ENCODE peak calls at places on chromosomes 2 and 18, in nine cellular contexts. One of them, this sample, is unnamed. For H3K27me3, the result is how much of the 10 kb centered on the place peaks cover.

GRCh38 chr2:12857891-12858290 is 141.2 kb downstream of the TRIB2 start:
- DNase-seq in right cardiac atrium: no peak
- DNase-seq in psoas muscle: no peak
- DNase-seq in prostate gland: no peak
- DNase-seq in upper lobe of right lung: no peak
- DNase-seq in tibial nerve: no peak
- DNase-seq in AG04450: no peak
- DNase-seq in uterus: no peak
- DNase-seq in body of pancreas: no peak
- DNase-seq in this sample: no peak

GRCh38 chr18:77650799-77651385 is 401.2 kb downstream of the GALR1 start:
- DNase-seq in body of pancreas: peak
- DNase-seq in uterus: peak
- DNase-seq in AG04450: no peak
- DNase-seq in right cardiac atrium: peak
- DNase-seq in psoas muscle: peak
- DNase-seq in tibial nerve: peak
- DNase-seq in prostate gland: peak
- DNase-seq in upper lobe of right lung: peak
- DNase-seq in this sample: peak

GRCh38 chr18:32383040-32383819 is 87.5 kb downstream of the GAREM1 start:
- DNase-seq in body of pancreas: peak
- DNase-seq in tibial nerve: no peak
- DNase-seq in prostate gland: peak
- DNase-seq in psoas muscle: no peak
- DNase-seq in right cardiac atrium: no peak
- DNase-seq in AG04450: peak
- DNase-seq in upper lobe of right lung: no peak
- DNase-seq in uterus: no peak
- DNase-seq in this sample: no peak

GRCh38 chr2:233692648-233693047 is at the start of gene UGT1A6:
- DNase-seq in uterus: no peak
- DNase-seq in tibial nerve: no peak
- DNase-seq in AG04450: no peak
- DNase-seq in right cardiac atrium: no peak
- DNase-seq in body of pancreas: no peak
- DNase-seq in psoas muscle: no peak
- DNase-seq in upper lobe of right lung: no peak
- DNase-seq in prostate gland: no peak
- DNase-seq in this sample: no peak

GRCh38 chr18:73684651-73685050 is 463.0 kb downstream of the FBXO15 start:
- DNase-seq in uterus: no peak
- DNase-seq in right cardiac atrium: no peak
- DNase-seq in AG04450: no peak
- DNase-seq in psoas muscle: no peak
- DNase-seq in upper lobe of right lung: no peak
- DNase-seq in body of pancreas: no peak
- DNase-seq in tibial nerve: no peak
- DNase-seq in prostate gland: no peak
- DNase-seq in this sample: no peak

GRCh38 chr2:138012082-138012481 is 47.8 kb downstream of the HNMT start:
- DNase-seq in uterus: no peak
- DNase-seq in right cardiac atrium: no peak
- DNase-seq in body of pancreas: no peak
- DNase-seq in tibial nerve: no peak
- DNase-seq in psoas muscle: no peak
- DNase-seq in AG04450: no peak
- DNase-seq in upper lobe of right lung: no peak
- DNase-seq in prostate gland: no peak
- DNase-seq in this sample: no peak

GRCh38 chr2:88159955-88160415 is 10.2 kb upstream of the THNSL2 start:
- DNase-seq in upper lobe of right lung: no peak
- DNase-seq in AG04450: peak
- DNase-seq in psoas muscle: no peak
- DNase-seq in tibial nerve: no peak
- DNase-seq in body of pancreas: peak
- DNase-seq in uterus: peak
- DNase-seq in prostate gland: peak
- DNase-seq in right cardiac atrium: no peak
- DNase-seq in this sample: no peak

GRCh38 chr2:214019229-214019972 is 391.5 kb upstream of the VWC2L start:
- DNase-seq in upper lobe of right lung: no peak
- DNase-seq in right cardiac atrium: peak
- DNase-seq in uterus: no peak
- DNase-seq in tibial nerve: no peak
- DNase-seq in psoas muscle: peak
- DNase-seq in body of pancreas: no peak
- DNase-seq in AG04450: peak
- DNase-seq in prostate gland: no peak
- DNase-seq in this sample: peak

GRCh38 chr2:164456599-164456998 is 164.7 kb downstream of the GRB14 start:
- DNase-seq in upper lobe of right lung: no peak
- DNase-seq in tibial nerve: no peak
- DNase-seq in AG04450: no peak
- DNase-seq in body of pancreas: peak
- DNase-seq in prostate gland: no peak
- DNase-seq in uterus: no peak
- DNase-seq in psoas muscle: no peak
- DNase-seq in right cardiac atrium: no peak
- DNase-seq in this sample: no peak

GRCh38 chr2:234981197-234982095 is 29.6 kb downstream of the SH3BP4 start:
- DNase-seq in tibial nerve: peak
- DNase-seq in body of pancreas: peak
- DNase-seq in prostate gland: no peak
- DNase-seq in right cardiac atrium: peak
- DNase-seq in upper lobe of right lung: no peak
- DNase-seq in psoas muscle: peak
- DNase-seq in uterus: peak
- DNase-seq in AG04450: peak
- DNase-seq in this sample: peak

GRCh38 chr2:128366746-128367511 is 48.3 kb upstream of the HS6ST1 start:
- DNase-seq in AG04450: no peak
- DNase-seq in uterus: no peak
- DNase-seq in prostate gland: no peak
- DNase-seq in upper lobe of right lung: peak
- DNase-seq in right cardiac atrium: no peak
- DNase-seq in tibial nerve: no peak
- DNase-seq in psoas muscle: no peak
- DNase-seq in body of pancreas: peak
- DNase-seq in this sample: no peak

GRCh38 chr2:19785867-19786266 is 115.9 kb downstream of the TTC32 start:
- DNase-seq in uterus: no peak
- DNase-seq in tibial nerve: no peak
- DNase-seq in prostate gland: no peak
- DNase-seq in upper lobe of right lung: no peak
- DNase-seq in body of pancreas: no peak
- DNase-seq in psoas muscle: no peak
- DNase-seq in right cardiac atrium: no peak
- DNase-seq in AG04450: no peak
- DNase-seq in this sample: no peak

GRCh38 chr2:74560591-74560990 is 6.1 kb downstream of the DOK1 start:
- DNase-seq in right cardiac atrium: no peak
- DNase-seq in AG04450: no peak
- DNase-seq in psoas muscle: no peak
- DNase-seq in tibial nerve: no peak
- DNase-seq in upper lobe of right lung: no peak
- DNase-seq in uterus: no peak
- DNase-seq in prostate gland: no peak
- DNase-seq in body of pancreas: no peak
- DNase-seq in this sample: no peak

GRCh38 chr2:222959358-222959757 is 92.6 kb upstream of the KCNE4 start:
- DNase-seq in tibial nerve: no peak
- DNase-seq in body of pancreas: no peak
- DNase-seq in right cardiac atrium: no peak
- DNase-seq in prostate gland: no peak
- DNase-seq in uterus: no peak
- DNase-seq in upper lobe of right lung: no peak
- DNase-seq in AG04450: peak
- DNase-seq in psoas muscle: no peak
- DNase-seq in this sample: no peak

GRCh38 chr2:28408764-28409599 is 16.3 kb downstream of the FOSL2 start:
- DNase-seq in tibial nerve: no peak
- DNase-seq in right cardiac atrium: peak
- DNase-seq in prostate gland: no peak
- DNase-seq in upper lobe of right lung: peak
- DNase-seq in body of pancreas: no peak
- DNase-seq in uterus: peak
- DNase-seq in psoas muscle: peak
- DNase-seq in AG04450: no peak
- DNase-seq in this sample: no peak

GRCh38 chr18:26549103-26549485 is 741 bp upstream of the KCTD1 start:
- DNase-seq in upper lobe of right lung: peak
- DNase-seq in body of pancreas: no peak
- DNase-seq in AG04450: no peak
- DNase-seq in tibial nerve: peak
- DNase-seq in psoas muscle: peak
- DNase-seq in right cardiac atrium: no peak
- DNase-seq in prostate gland: peak
- DNase-seq in uterus: no peak
- DNase-seq in this sample: no peak

GRCh38 chr2:26330114-26330581 is 15.8 kb upstream of the SELENOI start:
- DNase-seq in psoas muscle: peak
- DNase-seq in right cardiac atrium: peak
- DNase-seq in uterus: peak
- DNase-seq in body of pancreas: peak
- DNase-seq in prostate gland: peak
- DNase-seq in AG04450: peak
- DNase-seq in upper lobe of right lung: peak
- DNase-seq in tibial nerve: peak
- DNase-seq in this sample: peak

DNA sequence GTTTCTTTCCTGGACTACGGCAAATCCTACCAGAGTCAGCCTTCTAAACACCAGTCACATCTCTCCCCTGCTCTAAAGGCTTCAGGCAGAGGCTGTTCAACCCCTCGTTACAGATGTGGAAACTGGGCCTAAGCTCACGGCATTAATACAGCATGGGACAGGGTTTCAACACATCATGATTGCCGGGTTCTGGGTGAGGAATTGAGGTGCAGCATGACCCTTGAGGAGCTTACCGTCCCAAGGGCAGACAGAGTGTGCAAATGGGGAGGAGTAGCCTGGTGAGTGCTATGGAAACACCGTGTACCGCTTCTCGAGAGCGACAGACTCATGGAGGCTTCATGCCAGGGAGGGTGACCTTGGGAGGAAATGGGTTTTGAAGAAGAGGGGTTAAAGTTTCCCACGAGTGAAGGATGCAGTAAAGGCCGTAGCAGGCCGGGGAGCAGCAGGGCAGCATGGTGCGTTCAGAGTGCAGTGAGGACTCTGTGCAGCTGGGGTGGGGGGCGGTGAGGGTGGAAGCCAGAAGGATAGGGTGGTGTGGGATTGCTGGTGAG is 51.1 kb downstream of the TGOLN2 start:
- DNase-seq in upper lobe of right lung: no peak
- DNase-seq in psoas muscle: no peak
- DNase-seq in tibial nerve: no peak
- DNase-seq in right cardiac atrium: no peak
- DNase-seq in uterus: no peak
- DNase-seq in prostate gland: no peak
- DNase-seq in body of pancreas: no peak
- DNase-seq in AG04450: no peak
- DNase-seq in this sample: no peak
- H3K27ac ChIP-seq in upper lobe of right lung: peak
- H3K27ac ChIP-seq in psoas muscle: peak
- H3K27ac ChIP-seq in tibial nerve: peak
- H3K27ac ChIP-seq in right cardiac atrium: peak
- H3K27ac ChIP-seq in uterus: peak
- H3K27ac ChIP-seq in prostate gland: peak
- H3K27ac ChIP-seq in body of pancreas: no peak
- H3K27ac ChIP-seq in AG04450: peak
- H3K27ac ChIP-seq in this sample: peak

GRCh38 chr2:236167297-236168109 is 683 bp downstream of the GBX2 start:
- DNase-seq in psoas muscle: no peak
- DNase-seq in body of pancreas: no peak
- DNase-seq in upper lobe of right lung: peak
- DNase-seq in right cardiac atrium: no peak
- DNase-seq in tibial nerve: no peak
- DNase-seq in uterus: no peak
- DNase-seq in AG04450: no peak
- DNase-seq in prostate gland: no peak
- DNase-seq in this sample: no peak
- H3K27me3 ChIP-seq in psoas muscle: half or more
- H3K27me3 ChIP-seq in body of pancreas: half or more
- H3K27me3 ChIP-seq in upper lobe of right lung: half or more
- H3K27me3 ChIP-seq in right cardiac atrium: under half
- H3K27me3 ChIP-seq in tibial nerve: half or more
- H3K27me3 ChIP-seq in uterus: half or more
- H3K27me3 ChIP-seq in AG04450: half or more
- H3K27me3 ChIP-seq in prostate gland: half or more
- H3K27me3 ChIP-seq in this sample: half or more

DNA sequence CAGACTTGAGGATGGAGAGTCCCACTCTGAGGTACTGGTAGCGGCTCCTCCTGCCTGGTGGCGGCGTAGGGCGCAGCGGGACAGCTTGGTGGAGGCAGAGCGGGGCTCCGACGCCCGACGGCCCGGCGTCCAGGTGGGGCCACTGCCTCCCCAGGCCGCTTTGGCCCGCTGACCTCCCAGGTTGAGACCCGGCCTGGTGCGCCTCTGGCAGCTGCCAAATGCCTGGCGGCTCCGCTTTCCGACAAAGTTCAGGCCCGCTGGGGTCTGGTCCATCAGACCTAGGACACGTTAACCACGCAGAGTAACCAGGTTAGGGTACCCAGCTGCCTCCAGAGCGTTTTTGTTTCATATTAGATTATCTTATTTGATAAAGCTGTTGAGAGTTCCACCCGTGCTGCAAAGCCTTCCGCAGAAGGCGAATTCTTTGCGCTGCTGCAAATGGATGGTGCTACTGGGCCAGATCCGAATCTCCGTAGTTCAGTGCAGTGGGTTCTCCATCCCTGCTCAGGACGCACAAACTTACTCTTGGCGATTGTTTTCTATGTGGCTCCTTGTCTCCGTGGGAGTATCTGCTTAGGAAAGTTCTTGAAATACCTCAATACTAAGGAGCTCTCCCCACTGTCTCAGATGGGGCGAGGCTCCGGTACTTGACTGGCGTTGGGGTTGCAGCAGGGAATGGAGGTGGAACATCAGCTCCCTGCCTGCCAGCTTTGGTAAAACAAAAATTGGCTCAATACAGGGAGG is 405.9 kb downstream of the XIRP2 start:
- DNase-seq in right cardiac atrium: peak
- DNase-seq in upper lobe of right lung: peak
- DNase-seq in tibial nerve: no peak
- DNase-seq in body of pancreas: peak
- DNase-seq in uterus: no peak
- DNase-seq in AG04450: no peak
- DNase-seq in psoas muscle: peak
- DNase-seq in prostate gland: no peak
- DNase-seq in this sample: no peak
- H3K27ac ChIP-seq in right cardiac atrium: no peak
- H3K27ac ChIP-seq in upper lobe of right lung: no peak
- H3K27ac ChIP-seq in tibial nerve: no peak
- H3K27ac ChIP-seq in body of pancreas: no peak
- H3K27ac ChIP-seq in uterus: no peak
- H3K27ac ChIP-seq in AG04450: no peak
- H3K27ac ChIP-seq in psoas muscle: no peak
- H3K27ac ChIP-seq in prostate gland: no peak
- H3K27ac ChIP-seq in this sample: no peak

DNA sequence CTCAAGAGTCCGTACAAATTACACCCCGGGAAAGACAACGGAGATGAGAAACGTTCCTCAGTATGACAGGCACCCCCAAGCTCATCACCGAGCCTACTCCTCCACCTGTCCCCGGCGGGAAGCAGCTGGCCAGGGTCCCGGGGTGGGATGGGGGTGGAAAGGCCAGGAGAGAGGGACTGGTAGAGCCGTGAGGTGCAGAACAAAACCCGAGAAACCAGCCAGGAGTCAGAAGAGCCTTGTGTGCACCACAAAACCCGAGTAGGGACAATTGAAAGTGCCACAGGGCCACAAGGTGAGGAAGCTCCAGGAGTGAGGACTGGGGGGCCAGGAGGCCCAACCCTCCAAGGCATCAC is 75.5 kb upstream of the SALL3 start:
- DNase-seq in body of pancreas: no peak
- DNase-seq in prostate gland: no peak
- DNase-seq in upper lobe of right lung: peak
- DNase-seq in psoas muscle: no peak
- DNase-seq in right cardiac atrium: no peak
- DNase-seq in tibial nerve: no peak
- DNase-seq in uterus: no peak
- DNase-seq in AG04450: no peak
- DNase-seq in this sample: peak
- H3K27me3 ChIP-seq in body of pancreas: under half
- H3K27me3 ChIP-seq in prostate gland: under half
- H3K27me3 ChIP-seq in upper lobe of right lung: under half
- H3K27me3 ChIP-seq in psoas muscle: under half
- H3K27me3 ChIP-seq in right cardiac atrium: under half
- H3K27me3 ChIP-seq in tibial nerve: under half
- H3K27me3 ChIP-seq in uterus: under half
- H3K27me3 ChIP-seq in AG04450: under half
- H3K27me3 ChIP-seq in this sample: under half